ENCODE peak calls at places on chromosome 19, in seven cellular contexts. One of them, this sample, is unnamed.

GRCh38 chr19:10780368-10780767 is 55.6 kb downstream of the TMED1 start:
- DNase-seq in left cardiac atrium: peak; percentile 76
- DNase-seq in gastrocnemius medialis: peak; percentile 56
- DNase-seq in astrocyte of the cerebellum: no peak
- DNase-seq in substantia nigra: no peak
- DNase-seq in H7: no peak
- DNase-seq in Jurkat, Clone E6-1: no peak
- DNase-seq in this sample: peak; percentile 24

GRCh38 chr19:7970716-7971448 is 27.4 kb upstream of the TIMM44 start:
- DNase-seq in left cardiac atrium: no peak
- DNase-seq in H7: peak; percentile 91
- DNase-seq in astrocyte of the cerebellum: peak; percentile 20
- DNase-seq in gastrocnemius medialis: peak; percentile 35
- DNase-seq in substantia nigra: no peak
- DNase-seq in Jurkat, Clone E6-1: no peak
- DNase-seq in this sample: peak; percentile 23

GRCh38 chr19:49453757-49454248 is 778 bp downstream of the ALDH16A1 start:
- DNase-seq in astrocyte of the cerebellum: no peak
- DNase-seq in gastrocnemius medialis: no peak
- DNase-seq in substantia nigra: no peak
- DNase-seq in H7: no peak
- DNase-seq in left cardiac atrium: no peak
- DNase-seq in Jurkat, Clone E6-1: no peak
- DNase-seq in this sample: no peak

GRCh38 chr19:47110521-47111080 is 3.0 kb downstream of the ZC3H4 start:
- DNase-seq in left cardiac atrium: no peak
- DNase-seq in gastrocnemius medialis: no peak
- DNase-seq in H7: no peak
- DNase-seq in substantia nigra: no peak
- DNase-seq in astrocyte of the cerebellum: no peak
- DNase-seq in Jurkat, Clone E6-1: peak; percentile 26
- DNase-seq in this sample: no peak

GRCh38 chr19:16338470-16339360 is 14.1 kb downstream of the KLF2 start:
- DNase-seq in substantia nigra: no peak
- DNase-seq in gastrocnemius medialis: no peak
- DNase-seq in astrocyte of the cerebellum: peak; percentile 92
- DNase-seq in Jurkat, Clone E6-1: peak; percentile 75
- DNase-seq in left cardiac atrium: peak; percentile 62
- DNase-seq in H7: peak; percentile 61
- DNase-seq in this sample: peak; percentile 95

GRCh38 chr19:898663-899062 is 5.4 kb downstream of the RNU6-9 start:
- DNase-seq in Jurkat, Clone E6-1: peak; percentile 84
- DNase-seq in astrocyte of the cerebellum: no peak
- DNase-seq in gastrocnemius medialis: no peak
- DNase-seq in H7: peak; percentile 93
- DNase-seq in left cardiac atrium: no peak
- DNase-seq in substantia nigra: no peak
- DNase-seq in this sample: no peak

GRCh38 chr19:3868770-3869456 is at the start of gene ZFR2:
- DNase-seq in left cardiac atrium: no peak
- DNase-seq in Jurkat, Clone E6-1: peak; percentile 6
- DNase-seq in astrocyte of the cerebellum: no peak
- DNase-seq in H7: peak; percentile 95
- DNase-seq in gastrocnemius medialis: no peak
- DNase-seq in substantia nigra: no peak
- DNase-seq in this sample: no peak

GRCh38 chr19:57850553-57851017 is 926 bp downstream of the ZNF587 start:
- DNase-seq in astrocyte of the cerebellum: no peak
- DNase-seq in H7: peak; percentile 52
- DNase-seq in gastrocnemius medialis: no peak
- DNase-seq in left cardiac atrium: no peak
- DNase-seq in Jurkat, Clone E6-1: no peak
- DNase-seq in substantia nigra: no peak
- DNase-seq in this sample: peak; percentile 6

GRCh38 chr19:15195381-15195964 is 5.3 kb downstream of the NOTCH3 start:
- DNase-seq in astrocyte of the cerebellum: no peak
- DNase-seq in Jurkat, Clone E6-1: no peak
- DNase-seq in gastrocnemius medialis: no peak
- DNase-seq in substantia nigra: no peak
- DNase-seq in H7: peak; percentile 96
- DNase-seq in left cardiac atrium: peak; percentile 69
- DNase-seq in this sample: peak; percentile 58

GRCh38 chr19:18637644-18638630 is 1.1 kb downstream of the KLHL26 start:
- DNase-seq in H7: peak; percentile 72
- DNase-seq in left cardiac atrium: no peak
- DNase-seq in Jurkat, Clone E6-1: peak; percentile 21
- DNase-seq in substantia nigra: no peak
- DNase-seq in gastrocnemius medialis: no peak
- DNase-seq in astrocyte of the cerebellum: no peak
- DNase-seq in this sample: no peak

GRCh38 chr19:49073514-49074378 is 1.2 kb upstream of the KCNA7 start:
- DNase-seq in gastrocnemius medialis: peak; percentile 86
- DNase-seq in astrocyte of the cerebellum: no peak
- DNase-seq in left cardiac atrium: no peak
- DNase-seq in substantia nigra: no peak
- DNase-seq in H7: peak; percentile 76
- DNase-seq in Jurkat, Clone E6-1: no peak
- DNase-seq in this sample: no peak

GRCh38 chr19:29263305-29264080 is 50.5 kb upstream of the UQCRFS1 start:
- DNase-seq in H7: peak; percentile 56
- DNase-seq in astrocyte of the cerebellum: no peak
- DNase-seq in Jurkat, Clone E6-1: peak; percentile 25
- DNase-seq in gastrocnemius medialis: peak; percentile 44
- DNase-seq in substantia nigra: no peak
- DNase-seq in left cardiac atrium: peak; percentile 34
- DNase-seq in this sample: peak; percentile 33

GRCh38 chr19:35123573-35123972 is 8.0 kb downstream of the FXYD3 start:
- DNase-seq in H7: no peak
- DNase-seq in astrocyte of the cerebellum: no peak
- DNase-seq in gastrocnemius medialis: peak; percentile 74
- DNase-seq in Jurkat, Clone E6-1: no peak
- DNase-seq in substantia nigra: no peak
- DNase-seq in left cardiac atrium: peak; percentile 63
- DNase-seq in this sample: peak; percentile 73

GRCh38 chr19:40139533-40140287 is 49.0 kb upstream of the ZNF780A start:
- DNase-seq in Jurkat, Clone E6-1: peak; percentile 49
- DNase-seq in H7: peak; percentile 31
- DNase-seq in astrocyte of the cerebellum: peak; percentile 39
- DNase-seq in left cardiac atrium: no peak
- DNase-seq in gastrocnemius medialis: no peak
- DNase-seq in substantia nigra: no peak
- DNase-seq in this sample: peak; percentile 59

GRCh38 chr19:38224014-38224862 is at the start of gene DPF1:
- DNase-seq in Jurkat, Clone E6-1: peak; percentile 73
- DNase-seq in astrocyte of the cerebellum: no peak
- DNase-seq in left cardiac atrium: peak; percentile 53
- DNase-seq in gastrocnemius medialis: no peak
- DNase-seq in substantia nigra: no peak
- DNase-seq in H7: peak; percentile 100
- DNase-seq in this sample: peak; percentile 48

GRCh38 chr19:16607819-16608218 is 20.2 kb downstream of the MED26 start:
- DNase-seq in Jurkat, Clone E6-1: no peak
- DNase-seq in astrocyte of the cerebellum: no peak
- DNase-seq in left cardiac atrium: no peak
- DNase-seq in substantia nigra: no peak
- DNase-seq in gastrocnemius medialis: peak; percentile 50
- DNase-seq in H7: no peak
- DNase-seq in this sample: no peak

GRCh38 chr19:51460164-51460992 is 2.1 kb upstream of the SIGLEC8 start:
- DNase-seq in H7: peak; percentile 64
- DNase-seq in astrocyte of the cerebellum: no peak
- DNase-seq in Jurkat, Clone E6-1: no peak
- DNase-seq in left cardiac atrium: no peak
- DNase-seq in gastrocnemius medialis: no peak
- DNase-seq in substantia nigra: no peak
- DNase-seq in this sample: no peak

GRCh38 chr19:48543121-48543710 is 8.8 kb upstream of the SULT2B1 start:
- DNase-seq in H7: peak; percentile 66
- DNase-seq in left cardiac atrium: no peak
- DNase-seq in gastrocnemius medialis: peak; percentile 49
- DNase-seq in substantia nigra: no peak
- DNase-seq in Jurkat, Clone E6-1: no peak
- DNase-seq in astrocyte of the cerebellum: no peak
- DNase-seq in this sample: peak; percentile 37

GRCh38 chr19:30631035-30631375 is 258.8 kb downstream of the ZNF536 start:
- DNase-seq in astrocyte of the cerebellum: no peak
- DNase-seq in left cardiac atrium: no peak
- DNase-seq in substantia nigra: no peak
- DNase-seq in gastrocnemius medialis: no peak
- DNase-seq in H7: no peak
- DNase-seq in Jurkat, Clone E6-1: no peak
- DNase-seq in this sample: no peak

GRCh38 chr19:38733493-38734175 is 10.6 kb downstream of the CAPN12 start:
- DNase-seq in substantia nigra: no peak
- DNase-seq in H7: no peak
- DNase-seq in left cardiac atrium: no peak
- DNase-seq in gastrocnemius medialis: no peak
- DNase-seq in astrocyte of the cerebellum: no peak
- DNase-seq in Jurkat, Clone E6-1: no peak
- DNase-seq in this sample: peak; percentile 28

GRCh38 chr19:42473686-42474085 is 30.9 kb upstream of the CXCL17 start:
- DNase-seq in H7: peak; percentile 48
- DNase-seq in astrocyte of the cerebellum: no peak
- DNase-seq in Jurkat, Clone E6-1: no peak
- DNase-seq in substantia nigra: no peak
- DNase-seq in gastrocnemius medialis: no peak
- DNase-seq in left cardiac atrium: no peak
- DNase-seq in this sample: no peak

GRCh38 chr19:16135410-16136127 is 7.9 kb upstream of the HSH2D start:
- DNase-seq in H7: no peak
- DNase-seq in Jurkat, Clone E6-1: no peak
- DNase-seq in left cardiac atrium: no peak
- DNase-seq in substantia nigra: no peak
- DNase-seq in astrocyte of the cerebellum: no peak
- DNase-seq in gastrocnemius medialis: no peak
- DNase-seq in this sample: no peak

GRCh38 chr19:38949580-38950367 is 19.0 kb downstream of the MRPS12 start:
- DNase-seq in H7: peak; percentile 99
- DNase-seq in Jurkat, Clone E6-1: no peak
- DNase-seq in astrocyte of the cerebellum: peak; percentile 34
- DNase-seq in left cardiac atrium: peak; percentile 93
- DNase-seq in substantia nigra: peak; percentile 53
- DNase-seq in gastrocnemius medialis: peak; percentile 66
- DNase-seq in this sample: peak; percentile 44

GRCh38 chr19:1748115-1748702 is 5.1 kb upstream of the ONECUT3 start:
- DNase-seq in astrocyte of the cerebellum: no peak
- DNase-seq in left cardiac atrium: no peak
- DNase-seq in gastrocnemius medialis: no peak
- DNase-seq in substantia nigra: no peak
- DNase-seq in Jurkat, Clone E6-1: no peak
- DNase-seq in H7: peak; percentile 86
- DNase-seq in this sample: no peak

GRCh38 chr19:10118960-10119359 is 739 bp downstream of the EIF3G start:
- DNase-seq in H7: no peak
- DNase-seq in astrocyte of the cerebellum: no peak
- DNase-seq in substantia nigra: no peak
- DNase-seq in left cardiac atrium: no peak
- DNase-seq in Jurkat, Clone E6-1: no peak
- DNase-seq in gastrocnemius medialis: no peak
- DNase-seq in this sample: peak; percentile 17

GRCh38 chr19:38939957-38940356 is 9.2 kb downstream of the MRPS12 start:
- DNase-seq in left cardiac atrium: no peak
- DNase-seq in substantia nigra: no peak
- DNase-seq in H7: no peak
- DNase-seq in astrocyte of the cerebellum: no peak
- DNase-seq in Jurkat, Clone E6-1: peak; percentile 46
- DNase-seq in gastrocnemius medialis: no peak
- DNase-seq in this sample: no peak

GRCh38 chr19:18408053-18408476 is 10.6 kb upstream of the LRRC25 start:
- DNase-seq in H7: peak; percentile 83
- DNase-seq in Jurkat, Clone E6-1: no peak
- DNase-seq in substantia nigra: no peak
- DNase-seq in astrocyte of the cerebellum: no peak
- DNase-seq in left cardiac atrium: no peak
- DNase-seq in gastrocnemius medialis: no peak
- DNase-seq in this sample: no peak

GRCh38 chr19:1651061-1651547 is 1.3 kb downstream of the TCF3 start:
- DNase-seq in gastrocnemius medialis: no peak
- DNase-seq in astrocyte of the cerebellum: no peak
- DNase-seq in left cardiac atrium: no peak
- DNase-seq in H7: peak; percentile 93
- DNase-seq in Jurkat, Clone E6-1: peak; percentile 78
- DNase-seq in substantia nigra: no peak
- DNase-seq in this sample: peak; percentile 12

GRCh38 chr19:39796000-39796498 is 17.4 kb downstream of the LEUTX start:
- DNase-seq in Jurkat, Clone E6-1: no peak
- DNase-seq in substantia nigra: no peak
- DNase-seq in astrocyte of the cerebellum: no peak
- DNase-seq in H7: peak; percentile 44
- DNase-seq in gastrocnemius medialis: no peak
- DNase-seq in left cardiac atrium: no peak
- DNase-seq in this sample: no peak

This sample was measured in AG10803.